ENCODE peak calls at places on chromosomes 2 and 18, in nine cellular contexts. T is fibroblast of lung, E is mesothelial cell of epicardium, W is fibroblast of the aortic adventitia, R is AG09319, Q is esophagus squamous epithelium, X is GM13976, Y is fibroblast of pulmonary artery, B is HCT116. H is an unnamed sample.

GRCh38 chr18:6837904-6838303 is 108.4 kb downstream of the ARHGAP28 start:
- DNase-seq in T (no peak), E (no peak), W (no peak), R (no peak), Q (no peak), X (no peak), Y (no peak), B (no peak), H (peak)

GRCh38 chr2:231707625-231708049 is 688 bp upstream of the PTMA start:
- DNase-seq in T (peak), E (no peak), W (peak), R (no peak), Q (peak), X (no peak), Y (peak), B (peak), H (peak)

GRCh38 chr2:64838817-64839216 is 150.4 kb upstream of the SLC1A4 start:
- DNase-seq in T (peak), E (no peak), W (peak), R (no peak), Q (no peak), X (no peak), Y (peak), B (peak), H (peak)

GRCh38 chr2:216932806-216933579 is 73.1 kb upstream of the TNP1 start:
- DNase-seq in T (no peak), E (no peak), W (no peak), R (no peak), Q (no peak), X (no peak), Y (no peak), B (no peak), H (no peak)

GRCh38 chr2:49044680-49045079 is 109.6 kb downstream of the FSHR start:
- DNase-seq in T (no peak), E (no peak), W (no peak), R (no peak), Q (no peak), X (no peak), Y (peak), B (no peak), H (peak)

GRCh38 chr2:56244911-56245530 is 61.2 kb downstream of the CCDC85A start:
- DNase-seq in T (peak), E (no peak), W (peak), R (no peak), Q (no peak), X (no peak), Y (peak), B (no peak), H (peak)

GRCh38 chr2:195891081-195891480 is 177.6 kb downstream of the DNAH7 start:
- DNase-seq in T (no peak), E (no peak), W (no peak), R (no peak), Q (no peak), X (no peak), Y (no peak), B (no peak), H (no peak)

GRCh38 chr2:222322241-222322640 is 23.4 kb upstream of the PAX3 start:
- DNase-seq in T (no peak), E (no peak), W (no peak), R (no peak), Q (no peak), X (peak), Y (no peak), B (no peak), H (no peak)

GRCh38 chr18:49613741-49614151 is 51.9 kb downstream of the LIPG start:
- DNase-seq in T (peak), E (no peak), W (no peak), R (no peak), Q (no peak), X (no peak), Y (no peak), B (no peak), H (no peak)

GRCh38 chr2:20224716-20225293 is at the start of gene SDC1:
- DNase-seq in T (peak), E (peak), W (peak), R (no peak), Q (no peak), X (peak), Y (peak), B (no peak), H (peak)

GRCh38 chr2:68569604-68570003 is 73.8 kb upstream of the PROKR1 start:
- DNase-seq in T (peak), E (no peak), W (peak), R (no peak), Q (no peak), X (no peak), Y (peak), B (no peak), H (no peak)

GRCh38 chr18:21914739-21915319 is 174.2 kb downstream of the MIB1 start:
- DNase-seq in T (peak), E (no peak), W (peak), R (no peak), Q (no peak), X (no peak), Y (peak), B (peak), H (peak)

GRCh38 chr2:136005462-136006205 is 20.2 kb upstream of the DARS1 start:
- DNase-seq in T (peak), E (no peak), W (no peak), R (no peak), Q (no peak), X (no peak), Y (no peak), B (no peak), H (peak)

GRCh38 chr2:14779252-14779651 is 146.7 kb downstream of the LRATD1 start:
- DNase-seq in T (peak), E (no peak), W (no peak), R (no peak), Q (no peak), X (no peak), Y (no peak), B (no peak), H (no peak)

GRCh38 chr2:136117391-136117841 is 533 bp downstream of the CXCR4 start:
- DNase-seq in T (peak), E (peak), W (peak), R (no peak), Q (no peak), X (peak), Y (peak), B (no peak), H (peak)

GRCh38 chr2:45889053-45889452 is 237.6 kb downstream of the PRKCE start:
- DNase-seq in T (peak), E (no peak), W (no peak), R (no peak), Q (no peak), X (peak), Y (peak), B (no peak), H (no peak)
- TF ChIP-seq CTCF in T (no peak), E (no peak), W (peak), R (no peak), Q (no peak), X (peak), Y (peak), B (peak), H (no peak)

GRCh38 chr2:95277246-95277906 is 3.1 kb downstream of the PROM2 start:
- DNase-seq in T (no peak), E (no peak), W (no peak), R (no peak), Q (no peak), X (no peak), Y (no peak), B (peak), H (peak)
- TF ChIP-seq CTCF in T (no peak), E (no peak), W (no peak), R (no peak), Q (peak), X (no peak), Y (no peak), B (peak), H (no peak)

GRCh38 chr18:9549405-9549804 is 65.0 kb downstream of the PPP4R1 start:
- DNase-seq in T (no peak), E (no peak), W (no peak), R (no peak), Q (no peak), X (no peak), Y (no peak), B (no peak), H (no peak)

GRCh38 chr18:9547767-9548166 is 66.6 kb downstream of the PPP4R1 start:
- DNase-seq in T (no peak), E (no peak), W (no peak), R (no peak), Q (no peak), X (no peak), Y (no peak), B (no peak), H (no peak)

GRCh38 chr18:9542924-9543323 is 67.6 kb downstream of the RALBP1 start:
- DNase-seq in T (no peak), E (no peak), W (no peak), R (no peak), Q (no peak), X (no peak), Y (no peak), B (no peak), H (no peak)

GRCh38 chr18:9546468-9546867 is 67.9 kb downstream of the PPP4R1 start:
- DNase-seq in T (no peak), E (no peak), W (no peak), R (no peak), Q (no peak), X (no peak), Y (no peak), B (no peak), H (no peak)

GRCh38 chr18:9545029-9545428 is 69.3 kb downstream of the PPP4R1 start:
- DNase-seq in T (no peak), E (no peak), W (no peak), R (no peak), Q (no peak), X (no peak), Y (no peak), B (no peak), H (no peak)
- TF ChIP-seq CTCF in T (no peak), E (no peak), W (no peak), R (no peak), Q (no peak), X (no peak), Y (no peak), B (no peak), H (no peak)

GRCh38 chr2:29530281-29530680 is 391.1 kb downstream of the ALK start:
- DNase-seq in T (peak), E (no peak), W (peak), R (no peak), Q (no peak), X (no peak), Y (peak), B (no peak), H (no peak)

GRCh38 chr2:29527947-29528346 is 393.4 kb downstream of the ALK start:
- DNase-seq in T (no peak), E (no peak), W (peak), R (no peak), Q (no peak), X (no peak), Y (peak), B (no peak), H (no peak)

GRCh38 chr2:29528891-29529520 is 392.4 kb downstream of the ALK start:
- DNase-seq in T (peak), E (no peak), W (peak), R (no peak), Q (no peak), X (no peak), Y (peak), B (no peak), H (peak)

GRCh38 chr2:29526587-29527586 is 394.5 kb downstream of the ALK start:
- DNase-seq in T (no peak), E (no peak), W (no peak), R (no peak), Q (no peak), X (no peak), Y (no peak), B (no peak), H (no peak)

DNA sequence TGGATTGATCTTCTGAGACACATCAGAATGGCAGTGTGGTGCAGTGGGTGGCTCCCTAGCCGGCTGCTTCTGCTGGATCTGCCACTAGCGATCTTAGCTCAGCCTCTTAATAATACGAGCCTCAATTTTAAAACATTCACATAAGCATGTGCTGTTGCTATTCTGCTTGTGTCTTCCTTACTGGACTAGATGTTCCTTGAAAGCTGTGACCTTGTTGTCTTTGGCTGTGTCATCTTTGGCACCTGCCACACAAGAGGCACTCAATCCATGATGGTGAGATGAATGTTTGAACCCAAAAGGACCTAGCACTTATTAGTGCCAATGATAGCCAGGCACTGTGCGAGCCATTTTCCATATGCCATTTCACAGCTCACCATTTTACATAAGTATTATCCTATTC is 393.0 kb downstream of the ALK start:
- DNase-seq in T (no peak), E (no peak), W (no peak), R (no peak), Q (no peak), X (no peak), Y (no peak), B (no peak), H (no peak)
- TF ChIP-seq CTCF in T (no peak), E (no peak), W (no peak), R (no peak), Q (no peak), X (no peak), Y (no peak), B (no peak), H (no peak)